ENCODE peak calls at places on chromosomes 11 and 22, in ten cellular contexts. C is foreskin melanocyte; A is A673; Q is brain microvascular endothelial cell; M is AG08395; B is psoas muscle; F is activated naive CD8-positive, alpha-beta T cell treated with anti-CD3 and anti-CD28 coated beads, Interleukin-2, amount 50 U/mL, for 24 hours; J is dorsolateral prefrontal cortex; U is substantia nigra; D is osteocyte. Y is an unnamed sample.

GRCh38 chr11:68313574-68314202 is 1.3 kb downstream of the LRP5 start:
- DNase-seq in C (no peak), A (peak), Q (peak), M (no peak), B (no peak), F (no peak), J (no peak), U (no peak), D (no peak), Y (no peak)

GRCh38 chr22:44475706-44476105 is 22.3 kb downstream of the RTL6 start:
- DNase-seq in C (no peak), A (no peak), Q (no peak), M (no peak), B (no peak), F (no peak), J (no peak), U (no peak), D (no peak), Y (no peak)

GRCh38 chr22:27004434-27004833 is 347.0 kb downstream of the MIAT start:
- DNase-seq in C (no peak), A (no peak), Q (no peak), M (no peak), B (no peak), F (no peak), J (no peak), U (no peak), D (no peak), Y (no peak)

GRCh38 chr11:32838505-32839274 is 9.0 kb downstream of the PRRG4 start:
- DNase-seq in C (no peak), A (peak), Q (no peak), M (no peak), B (no peak), F (no peak), J (no peak), U (no peak), D (no peak), Y (peak)

GRCh38 chr11:60899021-60899936 is 7.1 kb downstream of the PRPF19 start:
- DNase-seq in C (peak), A (peak), Q (peak), M (peak), B (no peak), F (peak), J (no peak), U (no peak), D (no peak), Y (peak)

GRCh38 chr22:28019881-28020861 is 101.1 kb upstream of the PITPNB start:
- DNase-seq in C (peak), A (peak), Q (peak), M (peak), B (peak), F (peak), J (peak), U (peak), D (peak), Y (no peak)

GRCh38 chr11:70545626-70545945 is 147.3 kb downstream of the CTTN start:
- DNase-seq in C (no peak), A (no peak), Q (no peak), M (no peak), B (no peak), F (no peak), J (no peak), U (no peak), D (no peak), Y (no peak)

GRCh38 chr11:129317564-129317963 is 58.1 kb upstream of the BARX2 start:
- DNase-seq in C (no peak), A (no peak), Q (no peak), M (no peak), B (no peak), F (no peak), J (no peak), U (no peak), D (no peak), Y (peak)

GRCh38 chr11:2787816-2788750 is 88.3 kb upstream of the KCNQ1OT1 start:
- DNase-seq in C (no peak), A (no peak), Q (no peak), M (no peak), B (no peak), F (peak), J (peak), U (no peak), D (peak), Y (no peak)

GRCh38 chr11:2127357-2127971 is 11.7 kb downstream of the IGF2 start:
- DNase-seq in C (no peak), A (no peak), Q (no peak), M (no peak), B (no peak), F (no peak), J (no peak), U (no peak), D (no peak), Y (no peak)

GRCh38 chr11:504053-504993 is 2.7 kb downstream of the RNH1 start:
- DNase-seq in C (no peak), A (no peak), Q (no peak), M (peak), B (peak), F (peak), J (no peak), U (no peak), D (no peak), Y (no peak)

GRCh38 chr11:12165237-12165875 is 55.0 kb downstream of the MICAL2 start:
- DNase-seq in C (no peak), A (no peak), Q (no peak), M (no peak), B (no peak), F (peak), J (no peak), U (no peak), D (no peak), Y (no peak)

GRCh38 chr22:26502688-26503561 is 9.3 kb downstream of the TFIP11 start:
- DNase-seq in C (no peak), A (peak), Q (peak), M (peak), B (peak), F (peak), J (peak), U (peak), D (no peak), Y (no peak)

GRCh38 chr11:17578296-17578695 is 31.2 kb downstream of the OTOG start:
- DNase-seq in C (no peak), A (no peak), Q (no peak), M (no peak), B (no peak), F (no peak), J (no peak), U (no peak), D (no peak), Y (no peak)

GRCh38 chr11:94574193-94574961 is 7.2 kb downstream of the PIWIL4 start:
- DNase-seq in C (peak), A (no peak), Q (peak), M (peak), B (peak), F (no peak), J (no peak), U (no peak), D (no peak), Y (no peak)

GRCh38 chr11:559712-560304 is 730 bp downstream of the LMNTD2 start:
- DNase-seq in C (no peak), A (no peak), Q (no peak), M (no peak), B (no peak), F (no peak), J (no peak), U (no peak), D (no peak), Y (no peak)

GRCh38 chr11:115701284-115701875 is 197.2 kb upstream of the CADM1 start:
- DNase-seq in C (no peak), A (no peak), Q (no peak), M (no peak), B (no peak), F (no peak), J (no peak), U (no peak), D (no peak), Y (no peak)

GRCh38 chr22:36411589-36412258 is 24.0 kb upstream of the MYH9 start:
- DNase-seq in C (no peak), A (no peak), Q (no peak), M (no peak), B (no peak), F (peak), J (no peak), U (no peak), D (no peak), Y (peak)

GRCh38 chr22:47098121-47098520 is 335.7 kb downstream of the TBC1D22A start:
- DNase-seq in C (no peak), A (no peak), Q (no peak), M (no peak), B (no peak), F (no peak), J (no peak), U (no peak), D (no peak), Y (no peak)